ENCODE peak calls at places on chromosomes 4 and X, in six cellular contexts. N, X, A, V, T and H are unnamed samples.

GRCh38 chr4:178462710-178463109 is 1020.5 kb upstream of the AGA start:
- DNase-seq in X (no peak), V (no peak), A (peak; percentile 80), N (no peak), T (no peak), H (no peak)

GRCh38 chr4:6263541-6264540 is 5.8 kb upstream of the WFS1 start:
- DNase-seq in X (peak; percentile 29), A (peak; percentile 79), V (peak; percentile 57), N (no peak), T (peak; percentile 63), H (no peak)

GRCh38 chrX:31153475-31154047 is 81.7 kb upstream of the FTHL17 start:
- DNase-seq in T (no peak), N (no peak), V (no peak), X (no peak), A (no peak), H (no peak)

GRCh38 chr4:27205994-27206393 is 345.4 kb downstream of the STIM2 start:
- DNase-seq in T (no peak), X (no peak), A (no peak), V (no peak), N (no peak), H (no peak)

GRCh38 chrX:47991263-47992092 is 12.3 kb downstream of the ZNF182 start:
- DNase-seq in T (no peak), X (peak; percentile 83), A (no peak), N (no peak), V (no peak), H (no peak)

GRCh38 chr4:159685406-159686092 is 582.7 kb downstream of the RAPGEF2 start:
- DNase-seq in V (no peak), X (no peak), A (peak; percentile 21), T (no peak), N (no peak), H (no peak)

GRCh38 chr4:39975488-39976089 is 2.1 kb downstream of the PDS5A start:
- DNase-seq in V (no peak), N (no peak), A (no peak), T (no peak), X (no peak), H (no peak)

GRCh38 chrX:65679071-65679540 is 11.7 kb downstream of the MSN start:
- DNase-seq in V (no peak), N (no peak), A (no peak), T (no peak), X (peak; percentile 93), H (no peak)

GRCh38 chr4:158068063-158068462 is 104.8 kb downstream of the GASK1B start:
- DNase-seq in N (no peak), T (no peak), A (no peak), X (no peak), V (no peak), H (no peak)

GRCh38 chr4:6386091-6386490 is 86.3 kb downstream of the PPP2R2C start:
- DNase-seq in N (no peak), A (no peak), V (no peak), T (no peak), X (peak; percentile 27), H (no peak)

GRCh38 chr4:163611172-163611571 is 116.7 kb downstream of the TMA16 start:
- DNase-seq in A (no peak), V (no peak), T (no peak), X (no peak), N (no peak), H (no peak)

GRCh38 chrX:110145305-110145704 is 142.4 kb downstream of the TMEM164 start:
- DNase-seq in V (no peak), A (no peak), T (no peak), N (no peak), X (no peak), H (no peak)

GRCh38 chr4:7805533-7806079 is 134.1 kb downstream of the AFAP1 start:
- DNase-seq in N (no peak), X (peak; percentile 89), T (no peak), A (peak; percentile 22), V (peak; percentile 79), H (no peak)

GRCh38 chr4:184617611-184618196 is 31.5 kb downstream of the CASP3 start:
- DNase-seq in V (peak; percentile 46), T (no peak), X (no peak), A (no peak), N (no peak), H (peak; percentile 5)

GRCh38 chr4:86892639-86892965 is 380 bp upstream of the C4orf36 start:
- DNase-seq in V (no peak), N (no peak), X (no peak), A (peak; percentile 38), T (no peak), H (no peak)